ENCODE peak calls at places on chromosomes 13 and 19, in nine cellular contexts. O, J, U, C, Z, F, V, B and N are unnamed samples.

GRCh38 chr13:66887088-66887487 is 343.0 kb downstream of the PCDH9 start:
- DNase-seq in O (no peak), J (no peak), U (no peak), C (no peak), Z (peak; percentile 6), F (no peak), V (no peak), B (peak; percentile 89), N (no peak)

GRCh38 chr19:14337510-14337909 is 43.7 kb upstream of the ADGRE5 start:
- DNase-seq in O (no peak), J (no peak), U (no peak), C (peak; percentile 30), Z (no peak), F (peak; percentile 72), V (no peak), B (peak; percentile 66), N (no peak)

GRCh38 chr13:47334173-47334572 is 437.3 kb upstream of the HTR2A start:
- DNase-seq in O (no peak), J (no peak), U (no peak), C (no peak), Z (no peak), F (peak; percentile 61), V (no peak), B (no peak), N (no peak)

GRCh38 chr13:101711307-101712025 is 259.0 kb downstream of the ITGBL1 start:
- DNase-seq in O (no peak), J (no peak), U (no peak), C (no peak), Z (no peak), F (no peak), V (no peak), B (no peak), N (no peak)

GRCh38 chr13:67052550-67053237 is 177.4 kb downstream of the PCDH9 start:
- DNase-seq in O (no peak), J (no peak), U (no peak), C (no peak), Z (no peak), F (no peak), V (no peak), B (no peak), N (no peak)

GRCh38 chr19:2528543-2529173 is 52.7 kb downstream of the GADD45B start:
- DNase-seq in O (no peak), J (no peak), U (no peak), C (no peak), Z (no peak), F (peak; percentile 40), V (no peak), B (no peak), N (no peak)

GRCh38 chr19:27774337-27774736 is 1438.6 kb downstream of the UQCRFS1 start:
- DNase-seq in O (no peak), J (no peak), U (no peak), C (no peak), Z (no peak), F (peak; percentile 9), V (no peak), B (peak; percentile 34), N (no peak)

GRCh38 chr19:46904114-46905060 is 43.6 kb downstream of the ARHGAP35 start:
- DNase-seq in O (no peak), J (no peak), U (no peak), C (no peak), Z (no peak), F (no peak), V (no peak), B (no peak), N (no peak)

GRCh38 chr13:45456196-45456972 is 8.4 kb upstream of the COG3 start:
- DNase-seq in O (no peak), J (no peak), U (no peak), C (no peak), Z (no peak), F (peak; percentile 39), V (no peak), B (no peak), N (no peak)

DNA sequence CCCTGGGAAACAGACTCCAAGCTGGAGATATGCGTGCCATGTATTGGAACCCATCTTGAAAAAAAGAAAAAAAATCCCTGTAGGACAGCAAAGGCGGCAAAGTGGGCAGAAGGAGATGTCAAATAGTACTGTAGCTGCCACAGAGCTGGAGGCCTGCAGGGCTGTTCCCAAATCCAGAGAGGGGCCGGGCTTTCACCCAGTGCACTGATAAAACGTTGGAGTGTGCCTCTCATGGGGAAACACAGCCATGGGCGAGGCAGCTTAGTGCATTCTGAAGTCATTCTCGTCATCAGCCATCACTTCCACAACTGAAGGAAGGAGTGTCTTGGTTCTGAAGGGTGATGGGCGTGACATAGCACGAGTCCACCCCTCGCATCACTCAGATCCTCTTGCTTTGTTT is 4.8 kb downstream of the SGCG start:
- DNase-seq in O (no peak), J (no peak), U (no peak), C (no peak), Z (peak; percentile 27), F (no peak), V (no peak), B (no peak), N (no peak)
- H3K27ac ChIP-seq in O (no peak overlapping the region), J (no peak overlapping the region), U (no peak overlapping the region), C (no peak overlapping the region), Z (peak overlapping the region; percentile 45), F (no peak overlapping the region), V (no peak overlapping the region), B (no peak overlapping the region), N (no peak overlapping the region)

GRCh38 chr19:45769821-45770191 is 754 bp upstream of the SIX5 start:
- DNase-seq in O (no peak), J (no peak), U (peak; percentile 83), C (peak; percentile 81), Z (peak; percentile 51), F (no peak), V (no peak), B (peak; percentile 70), N (peak; percentile 66)

GRCh38 chr19:45772912-45773311 is 3.9 kb upstream of the SIX5 start:
- DNase-seq in O (no peak), J (no peak), U (no peak), C (no peak), Z (no peak), F (no peak), V (no peak), B (no peak), N (peak; percentile 44)

GRCh38 chr19:45770192-45771101 is 1.4 kb upstream of the SIX5 start:
- DNase-seq in O (peak; percentile 91), J (peak; percentile 88), U (peak; percentile 99), C (peak; percentile 91), Z (peak; percentile 97), F (peak; percentile 93), V (peak; percentile 98), B (peak; percentile 97), N (peak; percentile 99)

GRCh38 chr19:45772130-45772880 is 3.3 kb upstream of the SIX5 start:
- DNase-seq in O (no peak), J (no peak), U (no peak), C (no peak), Z (no peak), F (no peak), V (no peak), B (no peak), N (peak; percentile 47)

DNA sequence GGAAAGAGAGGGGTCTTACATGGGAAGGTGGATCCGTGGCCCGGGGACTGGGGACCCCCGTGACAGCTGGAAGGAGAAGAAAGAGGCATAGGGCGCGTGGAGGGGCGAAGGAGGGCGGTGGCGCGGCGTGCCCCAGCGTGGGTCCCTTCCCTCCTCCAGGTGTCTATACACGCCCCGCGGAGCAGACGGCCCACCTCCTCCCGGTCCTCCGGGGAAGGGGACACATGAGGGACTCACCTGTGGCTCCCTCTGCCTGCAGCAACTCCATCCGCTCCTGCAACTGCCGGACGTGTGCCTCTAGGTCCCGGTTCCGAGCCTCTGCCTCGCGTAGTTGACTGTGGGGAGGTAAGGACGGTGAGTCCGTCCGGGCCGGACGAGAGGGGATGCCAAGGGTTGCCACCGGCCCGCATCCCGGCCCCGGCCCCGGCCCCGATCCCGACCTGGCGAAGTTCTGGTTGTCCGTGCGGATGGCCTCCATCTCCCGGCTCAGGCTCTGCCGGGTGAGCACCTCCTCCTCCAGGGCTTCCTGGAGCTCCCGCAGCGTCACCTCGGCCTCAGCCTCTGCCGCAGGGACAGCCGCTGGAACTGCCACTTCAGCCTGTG is 2.4 kb upstream of the SIX5 start:
- DNase-seq in O (no peak), J (no peak), U (peak; percentile 76), C (no peak), Z (no peak), F (no peak), V (no peak), B (no peak), N (no peak)
- H3K27ac ChIP-seq in O (peak overlapping the region; percentile 83), J (no peak overlapping the region), U (peak overlapping the region; percentile 98), C (no peak overlapping the region), Z (peak overlapping the region; percentile 95), F (no peak overlapping the region), V (peak overlapping the region; percentile 74), B (peak overlapping the region; percentile 29), N (no peak overlapping the region)

GRCh38 chr13:33280923-33281322 is 4.6 kb downstream of the STARD13 start:
- DNase-seq in O (no peak), J (no peak), U (no peak), C (no peak), Z (no peak), F (no peak), V (no peak), B (no peak), N (no peak)
- H3K27ac ChIP-seq in O (peak overlapping the region; percentile 53), J (no peak overlapping the region), U (no peak overlapping the region), C (no peak overlapping the region), Z (peak overlapping the region; percentile 61), F (peak overlapping the region; percentile 92), V (no peak overlapping the region), B (no peak overlapping the region), N (peak overlapping the region; percentile 99)

DNA sequence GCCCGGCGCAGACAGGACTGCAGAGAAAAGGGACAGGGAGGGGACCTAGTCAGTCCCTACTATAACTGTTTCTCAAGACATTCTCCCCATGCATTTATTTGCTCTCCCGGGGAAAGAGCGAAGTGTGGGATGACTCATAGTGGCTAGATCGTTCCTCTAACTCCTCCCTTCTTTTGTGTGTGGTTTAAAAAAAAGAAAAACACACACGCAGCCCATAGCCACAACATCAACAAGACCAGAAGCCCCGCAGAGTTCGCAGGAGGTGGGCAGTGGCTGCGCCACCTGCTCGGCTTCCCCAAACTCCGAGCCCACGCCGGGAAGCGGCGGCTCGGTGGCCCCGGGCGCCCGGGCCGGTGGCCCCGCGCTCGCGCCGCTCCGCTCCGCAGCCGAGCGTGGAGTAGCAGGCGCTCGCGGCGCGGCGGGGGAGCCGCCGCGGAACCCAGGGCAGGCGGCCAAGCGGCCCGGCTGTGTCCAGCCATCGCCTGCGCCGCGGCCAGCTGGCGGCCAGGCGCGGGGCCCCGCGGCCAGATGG is 698 bp downstream of the TMTC4 start:
- DNase-seq in O (no peak), J (peak; percentile 20), U (peak; percentile 73), C (peak; percentile 46), Z (peak; percentile 35), F (peak; percentile 70), V (peak; percentile 46), B (peak; percentile 11), N (no peak)
- H3K27ac ChIP-seq in O (no peak overlapping the region), J (no peak overlapping the region), U (peak overlapping the region; percentile 50), C (no peak overlapping the region), Z (peak overlapping the region; percentile 86), F (peak overlapping the region; percentile 6), V (no peak overlapping the region), B (no peak overlapping the region), N (peak overlapping the region; percentile 66)